ENCODE peak calls at places on chromosomes 5 and 9, in seven cellular contexts. W is hypothalamus, G is nephron progenitor cell, R is substantia nigra, B is psoas muscle, J is T-helper 22 cell, Z is NCI-H1105. A is an unnamed sample.

GRCh38 chr9:137025120-137025966 is 2.7 kb downstream of the ABCA2 start:
- DNase-seq in G (peak), R (peak), Z (peak), W (peak), J (no peak), B (no peak), A (no peak)

GRCh38 chr5:75690669-75691068 is 26.6 kb downstream of the POC5 start:
- DNase-seq in G (no peak), J (no peak), B (no peak), W (no peak), R (no peak), Z (no peak), A (no peak)

GRCh38 chr5:123093279-123094226 is 4.5 kb downstream of the PRDM6 start:
- DNase-seq in G (peak), R (no peak), Z (no peak), W (no peak), J (no peak), B (no peak), A (no peak)

GRCh38 chr5:100762163-100762562 is 140.9 kb downstream of the ST8SIA4 start:
- DNase-seq in J (no peak), R (no peak), G (no peak), Z (no peak), B (no peak), W (no peak), A (no peak)

GRCh38 chr9:125521462-125522327 is 185.3 kb downstream of the MAPKAP1 start:
- DNase-seq in W (no peak), G (no peak), B (no peak), R (no peak), J (no peak), Z (no peak), A (no peak)

GRCh38 chr9:69186841-69187611 is 12.9 kb downstream of the TJP2 start:
- DNase-seq in Z (no peak), W (no peak), G (no peak), J (no peak), B (no peak), R (no peak), A (no peak)

GRCh38 chr9:19488721-19489120 is 79.9 kb downstream of the ACER2 start:
- DNase-seq in W (peak), Z (no peak), R (peak), J (no peak), G (no peak), B (no peak), A (no peak)

GRCh38 chr9:97579914-97580313 is 53.3 kb downstream of the TSTD2 start:
- DNase-seq in B (no peak), W (no peak), G (no peak), Z (no peak), J (no peak), R (no peak), A (no peak)

GRCh38 chr5:74432240-74432639 is 208.3 kb downstream of the ENC1 start:
- DNase-seq in J (no peak), Z (peak), R (no peak), B (no peak), W (no peak), G (no peak), A (no peak)

GRCh38 chr9:110021891-110022290 is 186.1 kb downstream of the C9orf152 start:
- DNase-seq in R (no peak), W (no peak), Z (no peak), G (no peak), J (no peak), B (no peak), A (no peak)

GRCh38 chr5:34585601-34586104 is 70.5 kb upstream of the RAI14 start:
- DNase-seq in Z (no peak), W (no peak), B (no peak), G (no peak), J (no peak), R (no peak), A (no peak)

GRCh38 chr9:89601856-89602562 is 2.8 kb upstream of the GADD45G start:
- DNase-seq in G (no peak), J (no peak), R (no peak), W (no peak), Z (no peak), B (no peak), A (peak)

GRCh38 chr9:130868230-130868629 is 28.4 kb downstream of the QRFP start:
- DNase-seq in J (no peak), G (no peak), W (no peak), B (no peak), Z (no peak), R (no peak), A (no peak)

GRCh38 chr9:85258823-85259370 is 482.9 kb downstream of the AGTPBP1 start:
- DNase-seq in B (peak), Z (peak), W (peak), R (peak), G (peak), J (no peak), A (no peak)

GRCh38 chr9:106752581-106752980 is 110.4 kb upstream of the ZNF462 start:
- DNase-seq in R (no peak), Z (no peak), W (no peak), B (no peak), J (no peak), G (no peak), A (no peak)

GRCh38 chr9:98894766-98895165 is 48.9 kb upstream of the COL15A1 start:
- DNase-seq in G (no peak), J (no peak), Z (no peak), R (no peak), B (no peak), W (no peak), A (no peak)

GRCh38 chr5:133888625-133888991 is 79.8 kb downstream of the C5orf15 start:
- DNase-seq in Z (no peak), G (no peak), W (no peak), J (no peak), B (peak), R (no peak), A (no peak)

GRCh38 chr5:74394924-74395880 is 245.3 kb downstream of the ENC1 start:
- DNase-seq in B (peak), Z (no peak), R (no peak), J (no peak), W (no peak), G (no peak), A (no peak)

GRCh38 chr5:87300744-87301143 is 33.1 kb downstream of the RASA1 start:
- DNase-seq in G (no peak), R (no peak), Z (no peak), W (no peak), B (no peak), J (no peak), A (peak)

GRCh38 chr5:174606153-174606552 is 118.2 kb upstream of the MSX2 start:
- DNase-seq in B (no peak), R (no peak), W (no peak), Z (no peak), J (no peak), G (no peak), A (no peak)

GRCh38 chr5:11527994-11528393 is 376.3 kb downstream of the CTNND2 start:
- DNase-seq in W (no peak), G (no peak), J (no peak), B (no peak), R (no peak), Z (no peak), A (no peak)

GRCh38 chr9:90857855-90858254 is 56.2 kb downstream of the SYK start:
- DNase-seq in J (no peak), W (no peak), B (no peak), G (no peak), Z (no peak), R (no peak), A (no peak)

GRCh38 chr9:124122813-124123462 is 111.4 kb downstream of the LHX2 start:
- DNase-seq in Z (no peak), R (no peak), J (no peak), G (no peak), W (no peak), B (no peak), A (no peak)

A was measured in ascending aorta.